ENCODE peak calls at places on chromosomes 5 and 9, in nine cellular contexts. W is tibial nerve; V is Panc1; Y is fibroblast of the aortic adventitia; M is GM10248; L is IMR-90; U is PC-9; X is CD8-positive, alpha-beta T cell; A is astrocyte of the spinal cord. O is an unnamed sample.

GRCh38 chr9:4464911-4465513 is 25.3 kb upstream of the SLC1A1 start:
- DNase-seq in M (peak), W (no peak), V (no peak), X (no peak), L (no peak), A (no peak), Y (no peak), U (no peak), O (no peak)

GRCh38 chr9:29830815-29831214 is 2257.5 kb upstream of the C9orf72 start:
- DNase-seq in X (no peak), V (no peak), A (peak), Y (no peak), L (no peak), W (no peak), M (no peak), U (no peak), O (no peak)

GRCh38 chr9:116451500-116451899 is 235.6 kb upstream of the TRIM32 start:
- DNase-seq in A (no peak), V (no peak), U (no peak), M (no peak), W (no peak), X (no peak), L (no peak), Y (no peak), O (no peak)

GRCh38 chr5:64767959-64768357 is 533 bp downstream of the SREK1IP1 start:
- DNase-seq in V (no peak), W (peak), U (no peak), A (peak), M (no peak), L (peak), X (peak), Y (no peak), O (no peak)

GRCh38 chr9:20148416-20148815 is 359.6 kb upstream of the SLC24A2 start:
- DNase-seq in A (no peak), W (no peak), Y (no peak), U (no peak), L (no peak), M (no peak), V (no peak), X (no peak), O (no peak)

GRCh38 chr5:178839319-178839704 is 20.4 kb upstream of the ZNF354B start:
- DNase-seq in A (no peak), U (peak), W (peak), X (peak), Y (no peak), V (no peak), L (no peak), M (no peak), O (no peak)

GRCh38 chr9:129506041-129506440 is 114.9 kb downstream of the C9orf50 start:
- DNase-seq in Y (no peak), V (no peak), U (no peak), M (no peak), L (no peak), X (no peak), W (no peak), A (no peak), O (no peak)

GRCh38 chr5:53322257-53322656 is 158.2 kb upstream of the FST start:
- DNase-seq in X (no peak), V (no peak), M (no peak), L (peak), A (peak), W (no peak), Y (no peak), U (no peak), O (no peak)

GRCh38 chr9:91374939-91375338 is 13.2 kb upstream of the AUH start:
- DNase-seq in W (no peak), V (no peak), Y (peak), M (no peak), X (no peak), L (peak), U (no peak), A (peak), O (no peak)

GRCh38 chr9:94881023-94881422 is 154.5 kb downstream of the AOPEP start:
- DNase-seq in U (no peak), W (no peak), A (no peak), Y (peak), L (no peak), V (no peak), M (no peak), X (no peak), O (no peak)

GRCh38 chr9:113210815-113211214 is 10.3 kb downstream of the FKBP15 start:
- DNase-seq in L (no peak), Y (no peak), M (no peak), A (no peak), V (no peak), X (no peak), U (no peak), W (no peak), O (no peak)

GRCh38 chr5:116506448-116506847 is 68.2 kb downstream of the SEMA6A start:
- DNase-seq in U (no peak), Y (no peak), W (no peak), A (no peak), L (no peak), V (no peak), X (no peak), M (no peak), O (no peak)

GRCh38 chr9:75869236-75869635 is 21.2 kb upstream of the PCSK5 start:
- DNase-seq in X (no peak), U (no peak), A (no peak), M (no peak), V (no peak), L (no peak), Y (no peak), W (peak), O (no peak)

GRCh38 chr9:121650220-121651013 is 1.0 kb upstream of the DAB2IP start:
- DNase-seq in L (peak), X (no peak), U (peak), V (no peak), W (no peak), Y (no peak), M (no peak), A (peak), O (peak)

GRCh38 chr9:20624201-20625002 is 2.1 kb upstream of the MLLT3 start:
- DNase-seq in Y (peak), V (peak), A (peak), U (peak), W (peak), X (peak), M (peak), L (peak), O (no peak)

GRCh38 chr5:145236966-145237365 is 598.2 kb downstream of the PRELID2 start:
- DNase-seq in W (no peak), L (peak), A (no peak), X (no peak), M (no peak), U (no peak), Y (no peak), V (no peak), O (no peak)

GRCh38 chr5:140042551-140043507 is at the start of gene NRG2:
- DNase-seq in W (peak), V (peak), U (peak), M (peak), X (peak), Y (peak), L (peak), A (peak), O (no peak)

GRCh38 chr5:60891667-60892066 is 47.6 kb upstream of the ELOVL7 start:
- DNase-seq in V (no peak), U (no peak), X (no peak), A (no peak), Y (no peak), W (no peak), L (no peak), M (no peak), O (no peak)

GRCh38 chr9:124285490-124285889 is 27.7 kb downstream of the NEK6 start:
- DNase-seq in Y (no peak), V (no peak), U (no peak), A (no peak), L (no peak), X (no peak), W (no peak), M (no peak), O (no peak)

GRCh38 chr5:181204561-181205401 is at the start of gene TRIM7:
- DNase-seq in A (peak), W (no peak), Y (no peak), L (peak), X (no peak), M (no peak), V (no peak), U (no peak), O (no peak)

GRCh38 chr9:101504188-101504587 is 29.5 kb upstream of the RNF20 start:
- DNase-seq in A (no peak), V (no peak), L (no peak), X (no peak), M (no peak), W (no peak), U (no peak), Y (no peak), O (no peak)
- TF ChIP-seq CTCF in A (no peak), V (no peak), L (no peak), X (no peak), M (no peak), W (no peak), U (no peak), Y (no peak), O (no peak)

GRCh38 chr9:130845254-130845653 is 10.2 kb downstream of the ABL1 start:
- DNase-seq in U (no peak), X (no peak), A (no peak), M (no peak), Y (peak), V (no peak), W (no peak), L (no peak), O (no peak)

GRCh38 chr9:130845901-130846381 is 10.9 kb downstream of the ABL1 start:
- DNase-seq in X (no peak), M (no peak), V (no peak), U (no peak), A (peak), W (no peak), L (peak), Y (peak), O (no peak)

GRCh38 chr9:130846487-130847305 is 11.6 kb downstream of the ABL1 start:
- DNase-seq in X (no peak), U (no peak), V (no peak), Y (peak), A (peak), L (peak), M (no peak), W (no peak), O (no peak)

GRCh38 chr9:130849356-130849755 is 14.3 kb downstream of the ABL1 start:
- DNase-seq in X (no peak), U (no peak), Y (no peak), V (no peak), W (no peak), M (no peak), L (no peak), A (no peak), O (no peak)

DNA sequence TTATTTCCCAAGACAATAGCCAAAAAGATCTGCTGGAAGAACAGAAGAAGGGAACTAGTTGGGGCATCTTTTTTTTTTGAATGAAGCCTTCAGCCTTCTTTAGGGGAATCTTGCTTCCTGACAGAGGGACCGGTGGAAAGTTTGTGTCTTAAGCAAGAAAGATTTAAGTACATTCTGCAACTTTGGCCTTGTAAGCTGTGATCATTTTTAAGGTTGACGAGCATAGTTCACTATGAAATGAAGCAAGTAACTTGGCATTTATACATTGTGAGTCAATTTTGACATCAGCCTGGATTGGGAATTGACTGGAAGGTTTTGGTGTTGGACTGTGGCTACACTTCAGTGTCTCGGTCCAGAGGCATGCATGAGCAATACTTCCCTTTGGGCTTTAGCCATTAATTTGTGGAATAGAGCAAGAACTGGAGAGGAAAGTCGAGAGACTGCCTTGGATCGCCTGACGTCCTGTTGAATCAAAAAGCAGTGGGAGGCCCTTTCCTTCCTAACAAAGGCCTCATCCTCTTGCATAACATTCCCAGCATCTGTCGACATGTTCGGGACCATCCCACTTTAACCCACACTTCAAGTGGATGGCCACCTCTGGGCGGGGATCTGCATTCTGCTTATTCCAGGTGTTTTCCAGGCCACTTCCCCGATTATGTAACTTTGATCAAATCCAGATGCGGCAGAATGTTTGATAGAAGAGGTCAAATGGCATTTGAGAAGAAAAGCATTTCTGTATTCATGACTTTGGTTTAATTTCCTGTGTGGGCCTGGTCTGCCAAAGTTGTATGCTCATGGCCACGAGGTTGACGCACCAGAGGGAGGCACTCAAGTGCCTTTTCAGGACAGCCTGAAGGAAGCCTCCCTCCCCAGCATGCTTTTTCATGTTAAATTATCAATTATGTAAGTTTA is 12.5 kb downstream of the ABL1 start:
- DNase-seq in L (peak), W (peak), M (no peak), Y (peak), V (no peak), U (no peak), X (no peak), A (peak), O (no peak)
- TF ChIP-seq CTCF in L (peak), W (no peak), M (no peak), Y (peak), V (no peak), U (no peak), X (no peak), A (peak), O (peak)

GRCh38 chr5:162852145-162852544 is 585.2 kb upstream of the CCNG1 start:
- DNase-seq in A (no peak), M (no peak), L (no peak), U (no peak), X (no peak), W (no peak), V (no peak), Y (no peak), O (no peak)
- TF ChIP-seq CTCF in A (no peak), M (no peak), L (no peak), U (no peak), X (no peak), W (no peak), V (no peak), Y (no peak), O (no peak)

GRCh38 chr9:18237776-18238175 is 236.2 kb upstream of the ADAMTSL1 start:
- DNase-seq in A (no peak), Y (no peak), M (no peak), U (no peak), X (no peak), L (no peak), V (no peak), W (no peak), O (no peak)
- TF ChIP-seq CTCF in A (no peak), Y (no peak), M (no peak), U (no peak), X (no peak), L (no peak), V (no peak), W (no peak), O (no peak)

GRCh38 chr5:82160948-82161347 is 117.2 kb downstream of the RPS23 start:
- DNase-seq in L (no peak), A (peak), V (no peak), M (no peak), Y (no peak), X (no peak), W (no peak), U (no peak), O (no peak)
- TF ChIP-seq CTCF in L (no peak), A (no peak), V (no peak), M (no peak), Y (no peak), X (no peak), W (no peak), U (no peak), O (no peak)

GRCh38 chr9:134741846-134742245 is 100.2 kb downstream of the COL5A1 start:
- DNase-seq in W (no peak), U (no peak), X (no peak), L (no peak), A (no peak), Y (no peak), V (no peak), M (no peak), O (no peak)

GRCh38 chr9:134739660-134739968 is 98.0 kb downstream of the COL5A1 start:
- DNase-seq in Y (no peak), U (no peak), M (no peak), L (no peak), V (no peak), A (no peak), X (no peak), W (no peak), O (no peak)

GRCh38 chr9:134744542-134745295 is 103.1 kb downstream of the COL5A1 start:
- DNase-seq in W (no peak), L (no peak), A (no peak), V (no peak), Y (no peak), U (no peak), X (no peak), M (no peak), O (no peak)

GRCh38 chr9:134740071-134740470 is 98.5 kb downstream of the COL5A1 start:
- DNase-seq in V (no peak), M (no peak), U (no peak), L (no peak), A (no peak), X (no peak), W (no peak), Y (no peak), O (no peak)

DNA sequence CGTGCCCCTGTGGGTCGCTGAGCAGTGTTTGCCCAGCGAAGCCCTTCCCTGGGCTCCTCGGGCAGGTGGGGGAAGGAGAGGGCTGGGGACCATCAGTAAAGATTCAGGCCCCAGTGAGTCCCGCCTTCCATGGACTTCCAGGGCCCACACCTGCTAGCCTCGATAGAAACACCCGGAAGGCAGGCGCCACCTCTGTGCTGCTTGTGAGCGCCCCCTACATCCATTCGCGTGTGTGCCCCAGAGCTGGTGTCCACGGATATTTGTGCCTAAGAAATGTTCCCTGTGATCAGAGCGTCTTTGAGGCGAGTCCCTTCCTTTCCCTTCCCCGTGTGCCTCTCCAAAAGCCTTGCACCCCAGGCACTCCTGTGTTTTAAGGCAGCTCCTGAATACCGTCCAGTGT is 101.2 kb downstream of the COL5A1 start:
- DNase-seq in A (no peak), V (no peak), Y (no peak), U (no peak), L (no peak), W (no peak), M (no peak), X (no peak), O (no peak)
- TF ChIP-seq CTCF in A (no peak), V (no peak), Y (no peak), U (peak), L (peak), W (no peak), M (no peak), X (no peak), O (peak)

GRCh38 chr9:36100532-36100931 is 36.0 kb upstream of the GLIPR2 start:
- DNase-seq in W (no peak), U (no peak), Y (peak), L (peak), V (no peak), M (no peak), A (peak), X (no peak), O (no peak)
- TF ChIP-seq CTCF in W (no peak), U (no peak), Y (peak), L (peak), V (no peak), M (no peak), A (no peak), X (no peak), O (peak)

DNA sequence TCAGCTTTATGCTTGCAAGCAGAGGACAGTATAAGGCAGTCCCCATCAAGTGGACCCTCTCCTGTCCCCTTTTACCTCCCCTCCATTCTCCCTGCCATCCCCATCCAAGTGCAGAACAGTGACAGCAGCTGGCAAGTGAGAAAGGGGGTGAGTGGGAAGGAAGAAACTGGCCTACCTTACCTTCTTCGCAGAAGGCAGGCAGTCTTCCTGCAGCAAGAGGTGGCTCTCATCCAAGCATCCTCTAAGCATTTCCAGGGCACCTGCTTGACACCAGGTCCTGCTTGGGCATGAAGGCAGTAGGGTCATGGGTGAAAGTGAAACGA is 77.3 kb upstream of the SH3PXD2B start:
- DNase-seq in V (no peak), A (no peak), Y (no peak), X (no peak), L (no peak), W (no peak), U (no peak), M (peak), O (no peak)
- TF ChIP-seq CTCF in V (no peak), A (no peak), Y (no peak), X (no peak), L (no peak), W (no peak), U (no peak), M (no peak), O (no peak)

DNA sequence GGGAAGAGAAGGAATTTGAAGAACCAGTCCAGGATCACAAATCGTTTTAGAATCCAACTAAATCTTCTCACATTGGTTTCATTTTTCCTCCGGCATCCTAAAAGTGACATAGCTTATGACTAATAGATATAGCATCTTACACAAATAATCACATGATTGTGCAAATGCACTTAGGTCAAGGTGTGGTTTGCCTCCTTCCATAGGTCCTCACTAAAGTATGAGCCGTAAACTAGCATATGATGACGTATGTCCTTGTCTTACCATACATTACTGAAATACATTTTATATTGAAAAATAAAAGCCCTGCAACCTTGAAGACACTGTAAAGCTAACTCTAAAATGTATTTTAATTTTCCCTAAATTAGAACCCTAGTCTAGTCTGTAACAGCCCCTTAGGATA is 362.7 kb upstream of the ADAMTS16 start:
- DNase-seq in V (no peak), L (no peak), Y (no peak), W (no peak), A (no peak), M (no peak), U (no peak), X (no peak), O (no peak)
- TF ChIP-seq CTCF in V (no peak), L (no peak), Y (no peak), W (no peak), A (no peak), M (no peak), U (no peak), X (no peak), O (no peak)